ENCODE peak calls at places on chromosomes 4 and X, in six cellular contexts. P is epithelial cell of proximal tubule, E is foreskin fibroblast, X is stomach, G is bronchial epithelial cell, Q is pancreas. N is an unnamed sample.

GRCh38 chrX:11881485-11882170 is 123.6 kb downstream of the MSL3 start:
- DNase-seq in P (no peak), E (no peak), X (no peak), G (peak; percentile 46), Q (no peak), N (no peak)

GRCh38 chr4:168917150-168917779 is 92.8 kb downstream of the CBR4 start:
- DNase-seq in P (no peak), E (peak; percentile 77), X (no peak), G (peak; percentile 37), Q (no peak), N (no peak)

GRCh38 chrX:1392376-1393130 is 640 bp upstream of the SLC25A6 start:
- DNase-seq in P (no peak), E (peak; percentile 77), X (peak; percentile 65), G (peak; percentile 23), Q (no peak), N (peak; percentile 72)

GRCh38 chr4:24729041-24729730 is 66.2 kb upstream of the SOD3 start:
- DNase-seq in P (no peak), E (no peak), X (no peak), G (no peak), Q (no peak), N (no peak)

GRCh38 chr4:106893395-106893881 is 142.7 kb downstream of the DKK2 start:
- DNase-seq in P (no peak), E (no peak), X (no peak), G (no peak), Q (no peak), N (peak; percentile 11)

GRCh38 chr4:20883677-20884076 is 183.4 kb downstream of the PACRGL start:
- DNase-seq in P (no peak), E (no peak), X (no peak), G (no peak), Q (no peak), N (no peak)

GRCh38 chr4:25290490-25291067 is 22.0 kb upstream of the ZCCHC4 start:
- DNase-seq in P (no peak), E (no peak), X (no peak), G (no peak), Q (no peak), N (no peak)

GRCh38 chrX:31271615-31272471 is 200.0 kb upstream of the FTHL17 start:
- DNase-seq in P (no peak), E (no peak), X (no peak), G (peak; percentile 66), Q (no peak), N (no peak)

GRCh38 chr4:156291317-156291716 is 337.7 kb upstream of the CTSO start:
- DNase-seq in P (no peak), E (peak; percentile 64), X (no peak), G (peak; percentile 73), Q (no peak), N (no peak)

GRCh38 chrX:63513825-63514574 is 162.9 kb upstream of the SPIN4 start:
- DNase-seq in P (no peak), E (peak; percentile 82), X (no peak), G (peak; percentile 31), Q (peak; percentile 17), N (no peak)

GRCh38 chr4:73698217-73698616 is 42.2 kb upstream of the CXCL8 start:
- DNase-seq in P (peak; percentile 97), E (peak; percentile 73), X (no peak), G (peak; percentile 93), Q (peak; percentile 9), N (no peak)

GRCh38 chr4:53205970-53206369 is 159.9 kb downstream of the SCFD2 start:
- DNase-seq in P (no peak), E (peak; percentile 64), X (no peak), G (no peak), Q (no peak), N (no peak)

GRCh38 chr4:146379744-146380143 is 142.0 kb downstream of the SLC10A7 start:
- DNase-seq in P (no peak), E (peak; percentile 36), X (no peak), G (peak; percentile 62), Q (no peak), N (no peak)

GRCh38 chrX:18906286-18906685 is 77.6 kb downstream of the PHKA2 start:
- DNase-seq in P (no peak), E (no peak), X (no peak), G (no peak), Q (no peak), N (no peak)

GRCh38 chrX:107675823-107676555 is 47.7 kb downstream of the PRPS1 start:
- DNase-seq in P (no peak), E (peak; percentile 70), X (no peak), G (no peak), Q (no peak), N (no peak)

GRCh38 chr4:82372874-82373815 is 646 bp downstream of the HNRNPD start:
- DNase-seq in P (no peak), E (peak; percentile 83), X (peak; percentile 82), G (peak; percentile 68), Q (peak; percentile 82), N (peak; percentile 61)

GRCh38 chr4:70581980-70582379 is 10.1 kb upstream of the AMBN start:
- DNase-seq in P (no peak), E (no peak), X (no peak), G (no peak), Q (no peak), N (no peak)

GRCh38 chr4:84597450-84597849 is 14.5 kb downstream of the CDS1 start:
- DNase-seq in P (no peak), E (no peak), X (no peak), G (peak; percentile 91), Q (no peak), N (no peak)
- TF ChIP-seq CTCF in P (no peak), E (no peak), X (no peak), G (no peak), Q (no peak), N (no peak)

GRCh38 chr4:48449151-48449550 is 34.0 kb upstream of the SLC10A4 start:
- DNase-seq in P (no peak), E (no peak), X (no peak), G (no peak), Q (no peak), N (no peak)

GRCh38 chr4:48439988-48440387 is 43.2 kb upstream of the SLC10A4 start:
- DNase-seq in P (no peak), E (no peak), X (peak; percentile 34), G (no peak), Q (no peak), N (no peak)

GRCh38 chr4:48450740-48451139 is 32.4 kb upstream of the SLC10A4 start:
- DNase-seq in P (no peak), E (no peak), X (no peak), G (no peak), Q (no peak), N (no peak)

DNA sequence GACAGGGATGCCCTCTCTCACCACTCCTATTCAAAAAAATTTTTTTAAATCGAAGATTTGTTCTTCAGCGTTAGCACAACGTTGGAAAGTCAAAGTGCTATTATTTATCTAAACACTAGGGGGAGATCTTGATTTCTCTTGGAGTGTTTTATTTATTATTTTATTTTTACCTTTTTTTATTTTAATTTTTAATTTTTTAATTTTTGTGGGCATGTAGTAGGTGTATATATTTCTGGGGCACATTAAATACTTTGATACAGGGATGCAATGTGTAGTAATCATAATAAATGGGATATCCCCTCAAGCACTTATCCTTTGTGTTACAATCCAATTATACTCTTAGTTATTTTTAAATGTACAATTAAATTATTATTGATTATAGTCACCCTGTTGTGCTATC is 37.4 kb upstream of the SLC10A4 start:
- DNase-seq in P (no peak), E (peak; percentile 53), X (no peak), G (peak; percentile 22), Q (no peak), N (no peak)
- TF ChIP-seq CTCF in P (peak; percentile 46), E (peak; percentile 23), X (no peak), G (peak; percentile 9), Q (peak; percentile 49), N (peak; percentile 53)

DNA sequence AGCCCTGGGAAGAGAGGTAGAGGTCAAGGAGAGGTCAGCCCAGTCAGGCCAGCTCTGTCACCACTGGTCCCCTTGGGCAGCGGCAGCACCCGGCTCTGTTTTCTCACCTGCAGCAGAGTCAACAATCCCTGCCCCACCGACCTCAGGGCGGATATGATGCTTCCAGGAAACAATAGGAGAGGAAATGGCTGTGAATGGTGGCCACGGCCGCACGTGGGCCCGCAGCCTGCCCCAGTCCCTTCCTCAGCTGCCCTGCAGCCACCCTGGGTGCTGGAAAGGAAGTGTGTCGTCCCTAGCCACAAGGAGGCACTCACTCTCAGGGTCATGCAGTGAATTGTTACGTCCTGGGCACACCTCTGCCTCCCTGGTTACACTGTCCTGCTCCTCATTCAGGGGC is 92.5 kb upstream of the ENPP6 start:
- DNase-seq in P (no peak), E (peak; percentile 21), X (no peak), G (no peak), Q (no peak), N (no peak)
- TF ChIP-seq CTCF in P (peak; percentile 22), E (no peak), X (no peak), G (peak; percentile 18), Q (no peak), N (no peak)

DNA sequence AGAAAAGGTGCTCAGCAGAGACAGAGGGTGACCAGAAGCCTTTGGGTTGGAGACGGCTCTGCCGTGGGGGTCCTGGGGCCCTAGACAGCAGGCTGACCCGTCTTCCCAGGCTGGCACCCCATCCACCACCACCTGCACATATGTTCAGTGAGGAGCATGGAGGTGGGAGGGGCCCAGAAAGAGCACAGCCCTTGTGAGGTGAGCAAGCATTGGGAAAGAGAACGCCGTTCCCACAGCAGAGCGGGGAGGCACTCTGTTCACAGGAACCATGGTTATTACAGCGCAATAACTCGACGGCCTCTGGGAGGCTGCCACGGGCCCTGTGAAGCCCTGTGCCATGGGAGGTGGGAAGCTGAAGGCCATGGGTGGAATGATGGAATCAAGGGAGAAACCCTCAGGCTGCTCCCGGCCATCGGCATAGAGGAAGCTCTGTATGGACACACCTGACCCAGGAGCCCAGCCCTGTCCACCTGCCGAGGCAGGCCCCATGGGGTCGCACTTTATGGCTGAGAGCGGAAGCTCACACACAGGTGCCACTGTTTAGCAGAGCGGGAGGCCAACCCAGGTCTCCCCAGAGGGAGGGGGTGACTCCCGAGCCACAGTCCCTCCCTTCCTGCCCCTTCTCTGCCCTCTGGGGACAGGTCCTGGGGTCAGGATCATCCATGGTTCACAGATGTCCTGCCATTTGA is 93.5 kb upstream of the AFAP1 start:
- DNase-seq in P (no peak), E (no peak), X (no peak), G (no peak), Q (no peak), N (no peak)
- TF ChIP-seq CTCF in P (no peak), E (no peak), X (no peak), G (no peak), Q (no peak), N (no peak)

DNA sequence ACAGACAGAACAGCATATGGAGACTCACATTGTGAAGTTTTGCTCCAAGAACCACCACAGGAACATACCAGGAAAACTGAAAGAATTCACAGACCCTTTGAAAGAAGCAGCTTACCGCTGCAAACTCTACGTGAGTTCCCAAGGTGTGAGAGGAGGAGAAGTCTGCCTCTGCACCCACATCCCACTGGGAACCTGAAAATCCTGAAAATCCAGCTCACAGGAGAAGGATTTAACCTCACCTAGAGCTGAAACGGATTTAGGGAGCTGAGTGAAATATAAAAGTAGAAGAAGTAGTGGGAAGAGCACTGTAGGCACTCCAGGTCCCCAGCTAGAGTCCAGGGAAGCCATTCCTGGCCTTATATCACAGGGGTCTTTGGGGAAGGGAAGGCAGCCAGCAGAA is 80.0 kb downstream of the FHIP1A start:
- DNase-seq in P (no peak), E (no peak), X (no peak), G (no peak), Q (no peak), N (no peak)
- TF ChIP-seq CTCF in P (no peak), E (no peak), X (no peak), G (no peak), Q (no peak), N (no peak)

N was measured in nephron progenitor cell.